ENCODE peak calls at places on chromosomes 5 and 9, in seven cellular contexts. M is neural progenitor cell; O is mammary epithelial cell; I is tibial artery; D is CD4-positive, alpha-beta T cell; Z is heart right ventricle; U is right cardiac atrium. N is an unnamed sample. For H3K27me3, the result is how much of the 10 kb centered on the place peaks cover.

GRCh38 chr5:177333420-177334154 is 17.9 kb downstream of the LMAN2 start:
- DNase-seq in O (no peak), I (no peak), U (no peak), M (no peak), Z (no peak), D (no peak), N (no peak)

GRCh38 chr5:932151-932627 is 39.5 kb downstream of the TRIP13 start:
- DNase-seq in Z (no peak), D (no peak), U (peak), M (no peak), I (no peak), O (no peak), N (no peak)

GRCh38 chr9:107615325-107615724 is 125.8 kb upstream of the KLF4 start:
- DNase-seq in D (no peak), M (no peak), Z (no peak), I (no peak), O (no peak), U (no peak), N (no peak)

GRCh38 chr9:20139755-20140154 is 350.9 kb upstream of the SLC24A2 start:
- DNase-seq in D (no peak), I (no peak), M (peak), U (no peak), Z (no peak), O (no peak), N (no peak)

GRCh38 chr9:93582115-93582514 is 5.7 kb downstream of the PHF2 start:
- DNase-seq in Z (no peak), O (no peak), M (no peak), U (no peak), D (no peak), I (peak), N (no peak)

GRCh38 chr5:1762121-1762877 is 37.3 kb downstream of the MRPL36 start:
- DNase-seq in U (no peak), I (no peak), O (no peak), M (no peak), D (no peak), Z (no peak), N (no peak)

GRCh38 chr5:33890633-33891032 is 1.2 kb downstream of the ADAMTS12 start:
- DNase-seq in O (peak), I (no peak), Z (no peak), U (no peak), M (peak), D (no peak), N (no peak)

GRCh38 chr9:76905661-76905983 is 292 bp downstream of the PRUNE2 start:
- DNase-seq in Z (no peak), U (no peak), O (no peak), I (no peak), D (no peak), M (no peak), N (no peak)

GRCh38 chr5:66306105-66306843 is 162.2 kb downstream of the SREK1 start:
- DNase-seq in U (no peak), Z (no peak), D (no peak), M (peak), I (no peak), O (peak), N (peak)

GRCh38 chr5:59109383-59109782 is 526.5 kb downstream of the RAB3C start:
- DNase-seq in Z (no peak), M (no peak), D (no peak), I (no peak), U (no peak), O (no peak), N (no peak)

GRCh38 chr5:150443242-150444075 is 6.1 kb downstream of the RPS14 start:
- DNase-seq in D (no peak), I (no peak), M (no peak), U (no peak), Z (no peak), O (no peak), N (no peak)

GRCh38 chr5:1363160-1363559 is 18.3 kb upstream of the CLPTM1L start:
- DNase-seq in I (no peak), U (peak), D (no peak), Z (no peak), O (no peak), M (no peak), N (no peak)

GRCh38 chr5:29051509-29051908 is 2013.1 kb upstream of the CDH9 start:
- DNase-seq in M (no peak), O (no peak), I (no peak), Z (no peak), D (no peak), U (no peak), N (no peak)

GRCh38 chr9:130921923-130922662 is 17.0 kb downstream of the FIBCD1 start:
- DNase-seq in Z (no peak), I (no peak), D (no peak), M (no peak), U (no peak), O (no peak), N (no peak)
- H3K27me3 ChIP-seq in Z (under half), I (under half), D (under half), M (under half), U (under half), O (under half), N (under half)

DNA sequence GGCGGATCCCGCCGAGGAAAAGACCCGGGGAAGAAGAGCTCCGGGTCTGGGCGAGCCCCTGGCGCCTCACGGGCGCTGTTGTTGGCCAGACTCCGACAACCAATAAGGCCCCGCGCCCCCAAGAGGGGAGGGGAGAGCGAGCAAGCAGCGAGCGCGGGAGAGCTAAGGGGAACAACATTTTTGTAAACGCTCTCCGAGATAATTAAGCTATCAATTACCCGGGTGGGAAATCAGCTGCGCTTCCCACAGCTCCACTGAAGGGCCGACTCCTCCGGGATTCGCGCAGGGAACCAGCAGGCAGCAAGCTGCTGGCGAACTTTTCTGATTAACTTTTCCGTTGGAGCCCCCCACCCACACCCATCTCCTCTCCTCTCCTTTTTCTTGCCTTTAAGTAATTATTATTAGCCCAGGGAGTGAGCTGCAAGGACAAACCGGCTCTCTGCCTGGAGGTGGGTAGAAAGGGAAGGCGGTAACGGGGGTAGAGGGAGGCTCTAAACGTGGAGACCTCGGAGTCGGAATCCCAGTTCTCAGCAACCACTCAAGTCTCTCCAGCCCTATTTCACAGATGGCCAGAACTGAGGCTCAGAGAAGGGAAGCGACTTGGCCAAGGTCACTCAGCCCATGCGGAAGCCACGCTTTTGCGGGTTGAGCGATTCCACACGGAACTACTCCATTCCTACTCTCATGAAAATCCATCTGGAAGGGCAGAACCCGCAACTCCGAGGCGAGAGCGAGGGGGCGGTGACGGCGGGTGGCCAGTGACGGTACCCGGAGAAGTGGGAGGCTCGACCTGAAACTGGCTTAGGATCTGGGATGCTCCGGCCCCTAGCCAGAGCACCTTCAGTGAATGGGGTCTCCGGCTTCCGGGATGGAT is 1.3 kb downstream of the ASTN2 start:
- DNase-seq in D (no peak), I (peak), Z (no peak), U (peak), M (peak), O (peak), N (peak)
- H3K27me3 ChIP-seq in D (under half), I (under half), Z (half or more), U (under half), M (half or more), O (under half), N (under half)

GRCh38 chr9:121281614-121282291 is 13.8 kb downstream of the GSN start:
- DNase-seq in D (no peak), U (peak), M (no peak), O (peak), Z (peak), I (peak), N (no peak)
- H3K27me3 ChIP-seq in D (under half), U (under half), M (half or more), O (under half), Z (under half), I (under half), N (under half)

GRCh38 chr5:168843277-168843997 is 264.3 kb upstream of the PANK3 start:
- DNase-seq in M (no peak), I (no peak), O (no peak), U (no peak), Z (no peak), D (no peak), N (no peak)

GRCh38 chr5:168842571-168843205 is 263.5 kb upstream of the PANK3 start:
- DNase-seq in O (no peak), U (no peak), M (no peak), I (no peak), Z (no peak), D (no peak), N (no peak)

GRCh38 chr5:168850683-168851082 is 271.5 kb upstream of the PANK3 start:
- DNase-seq in I (no peak), O (no peak), D (no peak), M (no peak), Z (no peak), U (no peak), N (no peak)

GRCh38 chr5:168843998-168844374 is 264.8 kb upstream of the PANK3 start:
- DNase-seq in Z (no peak), D (no peak), I (no peak), U (no peak), O (no peak), M (no peak), N (no peak)

GRCh38 chr5:168844566-168845296 is 265.6 kb upstream of the PANK3 start:
- DNase-seq in U (peak), I (no peak), M (peak), O (no peak), D (no peak), Z (no peak), N (peak)
- H3K27me3 ChIP-seq in U (under half), I (under half), M (half or more), O (under half), D (under half), Z (under half), N (under half)

GRCh38 chr9:116327702-116328440 is 174.3 kb downstream of the PAPPA start:
- DNase-seq in U (no peak), Z (no peak), I (no peak), D (no peak), M (no peak), O (no peak), N (no peak)
- H3K27me3 ChIP-seq in U (under half), Z (under half), I (under half), D (under half), M (half or more), O (under half), N (under half)